ENCODE peak calls at places on chromosomes 16 and 17, in five cellular contexts. C is substantia nigra; S is PC-3; B is stimulated activated CD8-positive, alpha-beta memory T cell treated with anti-CD3 and anti-CD28 coated beads, Interleukin-4, amount 100 ng/mL, for 1 hour; E is COR-L47. X is an unnamed sample.
A peak's percentile ranks its signal among the peaks of the same experiment; 100 is the strongest.

GRCh38 chr16:79169239-79169638 is 431.3 kb downstream of the MAF start:
- DNase-seq in C (peak; percentile 18), S (no peak), B (no peak), E (no peak), X (no peak)

GRCh38 chr16:628321-629061 is 2.3 kb upstream of the WFIKKN1 start:
- DNase-seq in C (no peak), S (no peak), B (no peak), E (no peak), X (no peak)

GRCh38 chr17:42780816-42781638 is 617 bp downstream of the WNK4 start:
- DNase-seq in C (no peak), S (no peak), B (no peak), E (no peak), X (no peak)

GRCh38 chr16:23013484-23013883 is 135.8 kb downstream of the USP31 start:
- DNase-seq in C (no peak), S (peak; percentile 7), B (no peak), E (no peak), X (no peak)

GRCh38 chr17:50721194-50722010 is 2.0 kb downstream of the LUC7L3 start:
- DNase-seq in C (no peak), S (no peak), B (no peak), E (no peak), X (no peak)

GRCh38 chr17:835263-835662 is 53.1 kb downstream of the MRM3 start:
- DNase-seq in C (no peak), S (peak; percentile 2), B (no peak), E (no peak), X (no peak)

GRCh38 chr16:30658731-30659506 is 688 bp downstream of the FBRS start:
- DNase-seq in C (peak; percentile 92), S (peak; percentile 94), B (no peak), E (peak; percentile 95), X (peak; percentile 95)

GRCh38 chr16:77288222-77288621 is 89.0 kb downstream of the SYCE1L start:
- DNase-seq in C (no peak), S (peak; percentile 67), B (no peak), E (no peak), X (no peak)

GRCh38 chr17:15740570-15741120 is 8.6 kb downstream of the TBC1D26 start:
- DNase-seq in C (no peak), S (no peak), B (no peak), E (no peak), X (no peak)

X was measured in occipital lobe.